ENCODE peak calls at places on chromosomes 2 and 18, in ten cellular contexts. One of them, this sample, is unnamed.

GRCh38 chr2:237227190-237227988 is 141.7 kb downstream of the COPS8 start:
- DNase-seq in cardiac muscle cell: no peak
- DNase-seq in aorta: no peak
- DNase-seq in H9: no peak
- DNase-seq in substantia nigra: no peak
- DNase-seq in tibial artery: no peak
- DNase-seq in heart left ventricle: no peak
- DNase-seq in left lung: no peak
- DNase-seq in IMR-90: peak
- DNase-seq in effector memory CD4-positive, alpha-beta T cell: no peak
- DNase-seq in this sample: no peak

GRCh38 chr18:53219853-53220252 is 879.9 kb downstream of the DCC start:
- DNase-seq in cardiac muscle cell: no peak
- DNase-seq in aorta: no peak
- DNase-seq in H9: no peak
- DNase-seq in substantia nigra: no peak
- DNase-seq in tibial artery: no peak
- DNase-seq in heart left ventricle: no peak
- DNase-seq in left lung: no peak
- DNase-seq in IMR-90: no peak
- DNase-seq in effector memory CD4-positive, alpha-beta T cell: no peak
- DNase-seq in this sample: no peak

GRCh38 chr2:98658816-98659486 is 50.6 kb downstream of the UNC50 start:
- DNase-seq in cardiac muscle cell: no peak
- DNase-seq in aorta: no peak
- DNase-seq in H9: no peak
- DNase-seq in substantia nigra: no peak
- DNase-seq in tibial artery: no peak
- DNase-seq in heart left ventricle: no peak
- DNase-seq in left lung: no peak
- DNase-seq in IMR-90: no peak
- DNase-seq in effector memory CD4-positive, alpha-beta T cell: no peak
- DNase-seq in this sample: no peak

GRCh38 chr2:214604861-214605260 is 194.0 kb downstream of the VWC2L start:
- DNase-seq in cardiac muscle cell: no peak
- DNase-seq in aorta: no peak
- DNase-seq in H9: no peak
- DNase-seq in substantia nigra: no peak
- DNase-seq in tibial artery: no peak
- DNase-seq in heart left ventricle: no peak
- DNase-seq in left lung: no peak
- DNase-seq in IMR-90: peak
- DNase-seq in effector memory CD4-positive, alpha-beta T cell: no peak
- DNase-seq in this sample: no peak

GRCh38 chr2:209556354-209556961 is 132.6 kb downstream of the MAP2 start:
- DNase-seq in cardiac muscle cell: peak
- DNase-seq in aorta: no peak
- DNase-seq in H9: no peak
- DNase-seq in substantia nigra: no peak
- DNase-seq in tibial artery: no peak
- DNase-seq in heart left ventricle: no peak
- DNase-seq in left lung: no peak
- DNase-seq in IMR-90: peak
- DNase-seq in effector memory CD4-positive, alpha-beta T cell: no peak
- DNase-seq in this sample: no peak

GRCh38 chr2:118969025-118969733 is 27.2 kb downstream of the MARCO start:
- DNase-seq in cardiac muscle cell: no peak
- DNase-seq in aorta: no peak
- DNase-seq in H9: no peak
- DNase-seq in substantia nigra: no peak
- DNase-seq in tibial artery: no peak
- DNase-seq in heart left ventricle: no peak
- DNase-seq in left lung: peak
- DNase-seq in IMR-90: no peak
- DNase-seq in effector memory CD4-positive, alpha-beta T cell: no peak
- DNase-seq in this sample: no peak

GRCh38 chr18:50099725-50100414 is 95.1 kb downstream of the MYO5B start:
- DNase-seq in cardiac muscle cell: no peak
- DNase-seq in aorta: no peak
- DNase-seq in H9: no peak
- DNase-seq in substantia nigra: no peak
- DNase-seq in tibial artery: no peak
- DNase-seq in heart left ventricle: no peak
- DNase-seq in left lung: no peak
- DNase-seq in IMR-90: peak
- DNase-seq in effector memory CD4-positive, alpha-beta T cell: no peak
- DNase-seq in this sample: no peak

GRCh38 chr2:216375288-216375687 is 3.0 kb upstream of the MARCHF4 start:
- DNase-seq in cardiac muscle cell: no peak
- DNase-seq in aorta: no peak
- DNase-seq in H9: no peak
- DNase-seq in substantia nigra: no peak
- DNase-seq in tibial artery: no peak
- DNase-seq in heart left ventricle: no peak
- DNase-seq in left lung: no peak
- DNase-seq in IMR-90: no peak
- DNase-seq in effector memory CD4-positive, alpha-beta T cell: no peak
- DNase-seq in this sample: no peak

GRCh38 chr2:231050018-231050901 is 6.4 kb upstream of the PSMD1 start:
- DNase-seq in cardiac muscle cell: peak
- DNase-seq in aorta: no peak
- DNase-seq in H9: no peak
- DNase-seq in substantia nigra: peak
- DNase-seq in tibial artery: no peak
- DNase-seq in heart left ventricle: no peak
- DNase-seq in left lung: no peak
- DNase-seq in IMR-90: no peak
- DNase-seq in effector memory CD4-positive, alpha-beta T cell: no peak
- DNase-seq in this sample: no peak

GRCh38 chr2:213015387-213016165 is 135.8 kb downstream of the IKZF2 start:
- DNase-seq in cardiac muscle cell: no peak
- DNase-seq in aorta: no peak
- DNase-seq in H9: no peak
- DNase-seq in substantia nigra: no peak
- DNase-seq in tibial artery: no peak
- DNase-seq in heart left ventricle: no peak
- DNase-seq in left lung: no peak
- DNase-seq in IMR-90: no peak
- DNase-seq in effector memory CD4-positive, alpha-beta T cell: no peak
- DNase-seq in this sample: no peak

GRCh38 chr2:202098336-202098735 is 25.3 kb downstream of the KIAA2012 start:
- DNase-seq in cardiac muscle cell: no peak
- DNase-seq in aorta: no peak
- DNase-seq in H9: no peak
- DNase-seq in substantia nigra: no peak
- DNase-seq in tibial artery: no peak
- DNase-seq in heart left ventricle: no peak
- DNase-seq in left lung: no peak
- DNase-seq in IMR-90: peak
- DNase-seq in effector memory CD4-positive, alpha-beta T cell: no peak
- DNase-seq in this sample: no peak

DNA sequence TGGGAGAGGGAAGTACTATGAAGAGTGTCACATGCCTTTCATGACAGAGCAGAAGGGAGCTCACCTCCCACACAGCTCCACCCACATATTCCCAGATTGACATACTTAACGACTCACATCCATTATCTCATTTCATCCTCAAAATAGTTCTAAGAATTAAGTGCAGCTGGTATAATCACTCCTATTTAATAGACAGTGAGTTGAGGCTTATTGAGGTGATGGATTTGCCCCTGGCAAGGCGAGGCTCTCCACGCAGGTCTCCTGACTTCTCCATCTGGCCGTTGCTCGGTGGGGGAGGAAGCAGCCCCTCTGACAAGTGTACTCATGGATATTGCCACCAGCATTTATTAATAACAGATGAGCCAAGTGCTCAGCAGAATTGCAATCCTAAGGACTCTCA is 81.4 kb downstream of the TGOLN2 start:
- DNase-seq in cardiac muscle cell: no peak
- DNase-seq in aorta: no peak
- DNase-seq in H9: no peak
- DNase-seq in substantia nigra: no peak
- DNase-seq in tibial artery: no peak
- DNase-seq in heart left ventricle: no peak
- DNase-seq in left lung: no peak
- DNase-seq in IMR-90: no peak
- DNase-seq in effector memory CD4-positive, alpha-beta T cell: no peak
- DNase-seq in this sample: no peak
- H3K27ac ChIP-seq in cardiac muscle cell: no peak
- H3K27ac ChIP-seq in aorta: no peak
- H3K27ac ChIP-seq in H9: peak
- H3K27ac ChIP-seq in substantia nigra: no peak
- H3K27ac ChIP-seq in tibial artery: peak
- H3K27ac ChIP-seq in heart left ventricle: no peak
- H3K27ac ChIP-seq in left lung: no peak
- H3K27ac ChIP-seq in IMR-90: no peak
- H3K27ac ChIP-seq in effector memory CD4-positive, alpha-beta T cell: no peak
- H3K27ac ChIP-seq in this sample: peak

DNA sequence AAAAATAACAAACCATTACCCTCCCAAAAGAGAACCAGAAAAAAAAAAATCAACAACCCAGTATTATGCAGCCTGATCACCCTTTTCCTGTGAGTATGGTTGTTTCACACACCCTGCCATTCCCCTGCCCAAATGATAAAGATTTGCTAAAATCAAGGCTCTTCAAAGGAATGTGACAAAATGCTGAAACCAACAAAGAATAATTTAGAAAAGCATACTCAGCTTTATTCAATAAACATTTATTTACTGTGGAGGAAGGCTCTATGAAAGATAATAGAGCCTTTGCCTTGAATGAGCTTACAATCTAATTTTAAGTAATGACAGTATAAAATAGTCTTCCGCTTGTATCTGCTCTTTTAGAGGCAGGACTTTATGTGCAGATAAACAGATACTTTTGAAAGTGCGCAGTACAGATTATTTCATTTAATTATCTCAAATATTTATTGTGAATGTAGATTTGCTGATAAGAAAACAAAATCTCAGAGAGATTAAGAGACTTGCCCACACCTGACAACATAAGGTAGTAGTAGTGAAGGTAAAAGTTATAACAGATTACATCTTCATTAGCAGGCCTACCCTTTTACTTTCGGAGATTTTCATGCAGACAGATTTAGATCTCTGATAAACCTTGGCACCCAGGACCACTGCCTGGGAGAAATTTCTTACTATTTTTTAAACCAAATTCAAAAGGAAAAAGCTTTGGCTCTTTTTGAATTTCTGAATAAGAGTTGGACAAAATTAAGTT is 211.9 kb downstream of the SRBD1 start:
- DNase-seq in cardiac muscle cell: no peak
- DNase-seq in aorta: no peak
- DNase-seq in H9: no peak
- DNase-seq in substantia nigra: no peak
- DNase-seq in tibial artery: no peak
- DNase-seq in heart left ventricle: no peak
- DNase-seq in left lung: no peak
- DNase-seq in IMR-90: no peak
- DNase-seq in effector memory CD4-positive, alpha-beta T cell: no peak
- DNase-seq in this sample: no peak
- H3K27ac ChIP-seq in cardiac muscle cell: no peak
- H3K27ac ChIP-seq in aorta: no peak
- H3K27ac ChIP-seq in H9: no peak
- H3K27ac ChIP-seq in substantia nigra: no peak
- H3K27ac ChIP-seq in tibial artery: no peak
- H3K27ac ChIP-seq in heart left ventricle: no peak
- H3K27ac ChIP-seq in left lung: no peak
- H3K27ac ChIP-seq in IMR-90: no peak
- H3K27ac ChIP-seq in effector memory CD4-positive, alpha-beta T cell: no peak
- H3K27ac ChIP-seq in this sample: no peak

GRCh38 chr18:78996741-78997490 is 17.3 kb downstream of the SALL3 start:
- DNase-seq in cardiac muscle cell: no peak
- DNase-seq in aorta: no peak
- DNase-seq in H9: no peak
- DNase-seq in substantia nigra: no peak
- DNase-seq in tibial artery: no peak
- DNase-seq in heart left ventricle: no peak
- DNase-seq in left lung: no peak
- DNase-seq in IMR-90: no peak
- DNase-seq in effector memory CD4-positive, alpha-beta T cell: no peak
- DNase-seq in this sample: no peak
- H3K27ac ChIP-seq in cardiac muscle cell: no peak
- H3K27ac ChIP-seq in aorta: no peak
- H3K27ac ChIP-seq in H9: no peak
- H3K27ac ChIP-seq in substantia nigra: no peak
- H3K27ac ChIP-seq in tibial artery: no peak
- H3K27ac ChIP-seq in heart left ventricle: no peak
- H3K27ac ChIP-seq in left lung: no peak
- H3K27ac ChIP-seq in IMR-90: no peak
- H3K27ac ChIP-seq in effector memory CD4-positive, alpha-beta T cell: no peak
- H3K27ac ChIP-seq in this sample: no peak

GRCh38 chr18:48663096-48663930 is 124.5 kb downstream of the CTIF start:
- DNase-seq in cardiac muscle cell: no peak
- DNase-seq in aorta: no peak
- DNase-seq in H9: no peak
- DNase-seq in substantia nigra: no peak
- DNase-seq in tibial artery: peak
- DNase-seq in heart left ventricle: no peak
- DNase-seq in left lung: no peak
- DNase-seq in IMR-90: no peak
- DNase-seq in effector memory CD4-positive, alpha-beta T cell: no peak
- DNase-seq in this sample: no peak

GRCh38 chr18:48659188-48660009 is 120.6 kb downstream of the CTIF start:
- DNase-seq in cardiac muscle cell: no peak
- DNase-seq in aorta: no peak
- DNase-seq in H9: no peak
- DNase-seq in substantia nigra: no peak
- DNase-seq in tibial artery: peak
- DNase-seq in heart left ventricle: no peak
- DNase-seq in left lung: no peak
- DNase-seq in IMR-90: no peak
- DNase-seq in effector memory CD4-positive, alpha-beta T cell: no peak
- DNase-seq in this sample: no peak

GRCh38 chr18:48662021-48662661 is 123.3 kb downstream of the CTIF start:
- DNase-seq in cardiac muscle cell: peak
- DNase-seq in aorta: no peak
- DNase-seq in H9: no peak
- DNase-seq in substantia nigra: no peak
- DNase-seq in tibial artery: peak
- DNase-seq in heart left ventricle: no peak
- DNase-seq in left lung: no peak
- DNase-seq in IMR-90: peak
- DNase-seq in effector memory CD4-positive, alpha-beta T cell: no peak
- DNase-seq in this sample: no peak

GRCh38 chr18:48660346-48661228 is 121.8 kb downstream of the CTIF start:
- DNase-seq in cardiac muscle cell: no peak
- DNase-seq in aorta: no peak
- DNase-seq in H9: no peak
- DNase-seq in substantia nigra: no peak
- DNase-seq in tibial artery: no peak
- DNase-seq in heart left ventricle: no peak
- DNase-seq in left lung: no peak
- DNase-seq in IMR-90: no peak
- DNase-seq in effector memory CD4-positive, alpha-beta T cell: no peak
- DNase-seq in this sample: no peak

DNA sequence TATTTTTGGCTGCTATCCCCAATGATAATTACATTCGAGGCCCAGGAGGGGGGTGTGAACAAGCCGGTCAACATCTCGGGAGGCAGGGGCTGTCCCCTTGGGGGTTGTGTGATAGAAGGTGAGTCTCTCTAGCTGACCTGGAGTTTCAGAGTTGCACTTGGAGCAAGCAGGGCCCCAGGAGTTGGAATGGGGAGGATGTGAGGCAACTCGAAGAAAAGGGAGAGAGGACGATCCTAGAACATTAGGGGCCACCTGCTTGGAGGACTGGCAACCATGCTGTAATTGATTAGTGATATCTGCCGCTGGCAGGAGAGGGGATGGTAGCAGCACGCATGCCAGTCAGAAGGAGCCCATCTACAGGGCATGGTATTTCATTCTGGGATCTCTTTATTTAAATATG is 122.6 kb downstream of the CTIF start:
- DNase-seq in cardiac muscle cell: no peak
- DNase-seq in aorta: no peak
- DNase-seq in H9: no peak
- DNase-seq in substantia nigra: no peak
- DNase-seq in tibial artery: no peak
- DNase-seq in heart left ventricle: no peak
- DNase-seq in left lung: no peak
- DNase-seq in IMR-90: no peak
- DNase-seq in effector memory CD4-positive, alpha-beta T cell: no peak
- DNase-seq in this sample: no peak
- H3K27ac ChIP-seq in cardiac muscle cell: no peak
- H3K27ac ChIP-seq in aorta: no peak
- H3K27ac ChIP-seq in H9: no peak
- H3K27ac ChIP-seq in substantia nigra: no peak
- H3K27ac ChIP-seq in tibial artery: no peak
- H3K27ac ChIP-seq in heart left ventricle: no peak
- H3K27ac ChIP-seq in left lung: no peak
- H3K27ac ChIP-seq in IMR-90: peak
- H3K27ac ChIP-seq in effector memory CD4-positive, alpha-beta T cell: no peak
- H3K27ac ChIP-seq in this sample: no peak